ENCODE peak calls at places on chromosomes 16 and 17, in four cellular contexts. A, D, Z and I are unnamed samples.

GRCh38 chr16:6484931-6485330 is 847.7 kb upstream of the RBFOX1 start:
- DNase-seq in A (no peak), D (no peak), Z (no peak), I (no peak)

GRCh38 chr16:50598936-50599361 is 50.8 kb downstream of the NKD1 start:
- DNase-seq in A (no peak), D (no peak), Z (no peak), I (no peak)

GRCh38 chr17:248337-249235 is 67.1 kb upstream of the DOC2B start:
- DNase-seq in A (no peak), D (no peak), Z (no peak), I (no peak)

GRCh38 chr16:17476414-17477259 is 5.9 kb upstream of the XYLT1 start:
- DNase-seq in A (peak), D (peak), Z (peak), I (peak)

GRCh38 chr17:67245694-67246397 is 850 bp upstream of the HELZ start:
- DNase-seq in A (peak), D (no peak), Z (no peak), I (no peak)

GRCh38 chr17:12422632-12423031 is 243.1 kb upstream of the MYOCD start:
- DNase-seq in A (no peak), D (no peak), Z (no peak), I (no peak)

GRCh38 chr17:14790518-14790917 is 474.6 kb downstream of the PMP22 start:
- DNase-seq in A (no peak), D (no peak), Z (no peak), I (no peak)

GRCh38 chr17:44911133-44912001 is 3.9 kb downstream of the GFAP start:
- DNase-seq in A (peak), D (peak), Z (peak), I (no peak)

GRCh38 chr17:41026668-41027471 is at the start of gene KRTAP1-5:
- DNase-seq in A (no peak), D (no peak), Z (peak), I (no peak)

GRCh38 chr16:69453936-69454335 is 29.5 kb downstream of the CYB5B start:
- DNase-seq in A (no peak), D (no peak), Z (no peak), I (no peak)